ENCODE peak calls at places on chromosomes 6 and 20, in five cellular contexts. O, C, J, L and F are unnamed samples.
A peak's percentile ranks its signal among the peaks of the same experiment; 100 is the strongest.

GRCh38 chr6:159056941-159057340 is 12.2 kb upstream of the TAGAP start:
- DNase-seq in O (no peak), C (no peak), L (no peak), J (no peak), F (no peak)

GRCh38 chr6:55694148-55694547 is 115.2 kb upstream of the HMGCLL1 start:
- DNase-seq in L (no peak), J (no peak), O (no peak), C (no peak), F (no peak)

GRCh38 chr6:28330033-28330432 is 5.9 kb downstream of the ZSCAN31 start:
- DNase-seq in C (no peak), J (no peak), O (no peak), L (no peak), F (no peak)

GRCh38 chr6:15661815-15662245 is 998 bp downstream of the DTNBP1 start:
- DNase-seq in L (no peak), J (no peak), C (no peak), O (no peak), F (no peak)

GRCh38 chr20:38700926-38701325 is 23.4 kb upstream of the SLC32A1 start:
- DNase-seq in J (peak; percentile 17), L (no peak), O (no peak), C (no peak), F (no peak)

GRCh38 chr20:33280000-33280680 is 2.9 kb upstream of the BPIFB1 start:
- DNase-seq in J (no peak), C (no peak), L (no peak), O (no peak), F (no peak)

GRCh38 chr6:33312361-33313104 is 1.3 kb downstream of the TAPBP start:
- DNase-seq in J (peak; percentile 76), O (peak; percentile 59), C (peak; percentile 76), L (peak; percentile 92), F (peak; percentile 27)

GRCh38 chr6:114421219-114421618 is 78.4 kb upstream of the HS3ST5 start:
- DNase-seq in L (no peak), O (no peak), C (no peak), J (no peak), F (no peak)

GRCh38 chr20:11838076-11838636 is 79.5 kb upstream of the BTBD3 start:
- DNase-seq in C (no peak), O (no peak), J (no peak), L (no peak), F (no peak)

GRCh38 chr6:84349542-84349941 is 122.1 kb upstream of the CEP162 start:
- DNase-seq in J (no peak), L (no peak), C (no peak), O (no peak), F (no peak)

GRCh38 chr20:3924304-3925112 is 35.3 kb downstream of the PANK2 start:
- DNase-seq in C (peak; percentile 28), L (no peak), J (no peak), O (no peak), F (no peak)

GRCh38 chr20:15916623-15917022 is 656.6 kb downstream of the KIF16B start:
- DNase-seq in O (no peak), J (peak; percentile 83), C (no peak), L (no peak), F (no peak)

GRCh38 chr6:17687136-17687535 is 19.6 kb downstream of the NUP153 start:
- DNase-seq in L (no peak), C (no peak), J (no peak), O (no peak), F (no peak)

GRCh38 chr6:139494376-139495025 is 120.1 kb upstream of the CITED2 start:
- DNase-seq in C (no peak), J (no peak), L (no peak), O (no peak), F (no peak)

GRCh38 chr6:128882560-128882959 is 378 bp upstream of the LAMA2 start:
- DNase-seq in L (no peak), O (no peak), C (peak; percentile 45), J (no peak), F (no peak)

GRCh38 chr20:41344938-41345728 is 4.5 kb downstream of the LPIN3 start:
- DNase-seq in J (no peak), O (no peak), C (no peak), L (no peak), F (no peak)

GRCh38 chr6:13117561-13117960 is 210.8 kb downstream of the TBC1D7 start:
- DNase-seq in L (no peak), C (no peak), J (no peak), O (no peak), F (no peak)

GRCh38 chr6:68718379-68719073 is 83.4 kb downstream of the ADGRB3 start:
- DNase-seq in O (no peak), J (no peak), C (no peak), L (no peak), F (no peak)

GRCh38 chr20:5835234-5835845 is 85.1 kb downstream of the SHLD1 start:
- DNase-seq in O (no peak), C (peak; percentile 31), L (peak; percentile 79), J (peak; percentile 49), F (no peak)

GRCh38 chr6:139519571-139520031 is 145.2 kb upstream of the CITED2 start:
- DNase-seq in J (no peak), C (no peak), L (no peak), O (no peak), F (no peak)

GRCh38 chr20:34037767-34038166 is 44.1 kb downstream of the RALY start:
- DNase-seq in J (no peak), L (no peak), O (no peak), C (peak; percentile 40), F (no peak)

GRCh38 chr6:158770948-158771347 is 48.2 kb downstream of the EZR start:
- DNase-seq in C (no peak), J (no peak), L (no peak), O (no peak), F (peak; percentile 11)

GRCh38 chr6:143513410-143513809 is 1.9 kb upstream of the FUCA2 start:
- DNase-seq in L (no peak), O (no peak), J (no peak), C (no peak), F (no peak)

GRCh38 chr6:87333591-87334181 is 4.6 kb upstream of the GJB7 start:
- DNase-seq in J (no peak), C (no peak), O (no peak), L (no peak), F (no peak)

GRCh38 chr6:3013486-3013885 is 13.8 kb downstream of the NQO2 start:
- DNase-seq in O (no peak), L (peak; percentile 72), C (no peak), J (peak; percentile 81), F (no peak)

GRCh38 chr20:60372822-60373221 is 414.6 kb downstream of the CDH26 start:
- DNase-seq in O (no peak), J (no peak), C (no peak), L (no peak), F (no peak)

GRCh38 chr20:49976542-49976941 is 6.2 kb upstream of the SNAI1 start:
- DNase-seq in C (no peak), O (no peak), L (no peak), J (peak; percentile 69), F (no peak)

GRCh38 chr6:163438940-163439335 is 24.4 kb downstream of the QKI start:
- DNase-seq in C (no peak), O (no peak), J (no peak), L (peak; percentile 60), F (peak; percentile 48)

GRCh38 chr6:138824482-138825134 is 28.7 kb downstream of the ECT2L start:
- DNase-seq in O (no peak), L (no peak), C (no peak), J (no peak), F (no peak)

GRCh38 chr6:34324738-34325444 is 67.6 kb downstream of the NUDT3 start:
- DNase-seq in C (peak; percentile 61), O (no peak), J (no peak), L (peak; percentile 64), F (no peak)

GRCh38 chr6:43823390-43823789 is 53.4 kb downstream of the VEGFA start:
- DNase-seq in O (no peak), J (no peak), C (no peak), L (no peak), F (no peak)

GRCh38 chr6:43824741-43825064 is 54.7 kb downstream of the VEGFA start:
- DNase-seq in L (no peak), O (no peak), C (no peak), J (no peak), F (no peak)

GRCh38 chr6:43826739-43827138 is 56.7 kb downstream of the VEGFA start:
- DNase-seq in C (no peak), O (no peak), J (peak; percentile 79), L (peak; percentile 30), F (no peak)

GRCh38 chr6:43825187-43826115 is 55.4 kb downstream of the VEGFA start:
- DNase-seq in C (no peak), J (no peak), O (no peak), L (no peak), F (no peak)

DNA sequence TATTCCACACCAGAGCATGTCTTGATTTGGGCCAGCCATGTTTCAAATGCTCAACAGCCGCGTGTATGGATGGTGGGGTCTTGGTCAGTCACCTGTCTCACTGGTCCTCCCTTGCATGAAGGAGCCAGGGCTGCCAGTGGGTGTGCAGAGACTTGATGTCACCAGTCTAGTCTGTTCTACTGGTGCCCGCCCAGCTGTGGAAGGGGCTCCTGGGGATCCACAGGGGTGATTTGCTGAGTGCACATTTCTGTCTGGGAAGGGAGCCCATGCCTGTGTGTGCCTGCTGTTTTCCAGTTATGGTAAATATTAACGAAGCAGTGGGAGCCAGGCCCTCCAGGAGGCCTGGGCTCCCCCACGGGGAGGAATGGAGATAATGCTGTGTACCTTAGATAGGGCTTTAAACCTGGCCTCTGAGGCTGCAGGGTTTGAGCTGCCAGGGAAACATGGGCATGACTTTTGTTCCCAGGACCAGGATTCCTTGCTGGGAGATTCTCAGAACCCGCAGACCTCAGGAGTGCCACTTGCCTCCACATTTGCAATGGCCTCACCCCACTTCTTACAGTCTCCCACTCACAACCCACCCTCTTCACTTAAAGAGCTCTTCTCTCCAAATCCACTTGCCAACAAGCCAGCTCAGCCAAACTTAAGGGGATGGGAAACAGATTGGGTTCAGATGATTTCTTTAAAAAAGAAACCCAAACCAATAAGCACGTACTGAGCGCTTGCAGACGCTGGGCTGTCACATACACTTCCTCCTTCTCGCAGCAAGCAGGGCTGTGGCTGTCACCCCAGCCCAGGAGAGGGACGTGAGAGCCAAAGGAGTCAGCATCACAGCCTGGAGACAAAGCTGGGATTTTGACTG is 54.1 kb downstream of the VEGFA start:
- DNase-seq in J (no peak), O (no peak), L (no peak), C (no peak), F (no peak)
- H3K27ac ChIP-seq in J (no peak overlapping the region), O (no peak overlapping the region), L (no peak overlapping the region), C (no peak overlapping the region), F (no peak overlapping the region)

GRCh38 chr6:42177514-42178364 is 4.6 kb downstream of the GUCA1A start:
- DNase-seq in O (no peak), L (no peak), C (no peak), J (no peak), F (no peak)
- H3K27ac ChIP-seq in O (no peak overlapping the region), L (no peak overlapping the region), C (no peak overlapping the region), J (no peak overlapping the region), F (no peak overlapping the region)

GRCh38 chr6:30780642-30780920 is 36.2 kb upstream of the IER3 start:
- DNase-seq in L (no peak), J (no peak), O (no peak), C (no peak), F (no peak)
- H3K27ac ChIP-seq in L (peak overlapping the region; percentile 98), J (peak overlapping the region; percentile 93), O (peak overlapping the region; percentile 92), C (peak overlapping the region; percentile 96), F (no peak overlapping the region)

DNA sequence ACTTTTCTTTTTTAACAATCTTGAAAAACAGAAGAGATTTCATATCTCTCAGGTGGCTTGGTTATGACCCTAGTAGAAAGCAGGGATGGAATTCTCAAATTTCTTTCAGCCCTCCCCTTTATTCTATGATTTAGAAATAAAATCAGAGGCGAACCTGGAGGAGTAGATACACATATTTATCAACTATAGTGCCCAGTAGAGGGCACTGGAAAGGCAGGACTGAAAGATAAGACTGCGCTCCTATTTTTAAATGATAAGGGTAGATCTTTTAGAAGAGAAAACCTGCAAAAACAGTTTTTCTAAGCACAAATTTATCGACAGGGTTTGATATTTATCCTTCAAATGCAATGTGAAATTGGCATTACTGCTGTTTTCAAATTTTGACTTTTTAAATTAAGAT is 1296.6 kb downstream of the EPHA7 start:
- DNase-seq in O (no peak), L (no peak), C (no peak), J (no peak), F (no peak)
- H3K27ac ChIP-seq in O (no peak overlapping the region), L (no peak overlapping the region), C (no peak overlapping the region), J (no peak overlapping the region), F (no peak overlapping the region)